ENCODE peak calls at places on chromosomes 16 and 17, in five cellular contexts. Z is fibroblast of lung, Q is H1, U is astrocyte, I is DND-41. E is an unnamed sample.

GRCh38 chr16:1088295-1089170 is 7.5 kb downstream of the C1QTNF8 start:
- DNase-seq in Z (no peak), Q (no peak), U (no peak), I (no peak), E (no peak)

GRCh38 chr17:35089846-35090193 is 26.3 kb upstream of the RFFL start:
- DNase-seq in Z (peak), Q (no peak), U (no peak), I (peak), E (peak)

GRCh38 chr17:8163978-8164814 is 1.4 kb upstream of the VAMP2 start:
- DNase-seq in Z (peak), Q (no peak), U (peak), I (peak), E (peak)

GRCh38 chr17:41919840-41920579 is 1.3 kb upstream of the ACLY start:
- DNase-seq in Z (peak), Q (peak), U (no peak), I (no peak), E (peak)

GRCh38 chr17:3879591-3880417 is 13.0 kb downstream of the CAMKK1 start:
- DNase-seq in Z (no peak), Q (no peak), U (no peak), I (no peak), E (no peak)

GRCh38 chr16:66363196-66363777 is 3.2 kb upstream of the CDH5 start:
- DNase-seq in Z (no peak), Q (no peak), U (no peak), I (no peak), E (no peak)

GRCh38 chr16:73066927-73067670 is 19.2 kb upstream of the ZFHX3 start:
- DNase-seq in Z (peak), Q (peak), U (no peak), I (no peak), E (no peak)

GRCh38 chr16:28166394-28167208 is 45.2 kb downstream of the XPO6 start:
- DNase-seq in Z (peak), Q (no peak), U (peak), I (no peak), E (no peak)

GRCh38 chr16:11400076-11400475 is 54.8 kb downstream of the RMI2 start:
- DNase-seq in Z (no peak), Q (no peak), U (no peak), I (no peak), E (no peak)

GRCh38 chr16:9135797-9136196 is 44.4 kb downstream of the HAPSTR1 start:
- DNase-seq in Z (no peak), Q (no peak), U (no peak), I (no peak), E (no peak)

GRCh38 chr17:538096-538973 is 176.3 kb downstream of the VPS53 start:
- DNase-seq in Z (peak), Q (no peak), U (peak), I (no peak), E (peak)

GRCh38 chr16:83040174-83040573 is 413.4 kb downstream of the CDH13 start:
- DNase-seq in Z (peak), Q (no peak), U (peak), I (no peak), E (no peak)

GRCh38 chr16:77336637-77337036 is 98.2 kb downstream of the ADAMTS18 start:
- DNase-seq in Z (no peak), Q (no peak), U (no peak), I (no peak), E (no peak)

GRCh38 chr17:76659928-76660614 is 16.5 kb upstream of the ST6GALNAC1 start:
- DNase-seq in Z (no peak), Q (no peak), U (no peak), I (no peak), E (peak)

GRCh38 chr17:67818110-67819002 is 6.9 kb upstream of the BPTF start:
- DNase-seq in Z (no peak), Q (no peak), U (no peak), I (no peak), E (no peak)

GRCh38 chr16:13036600-13036999 is 135.2 kb downstream of the SHISA9 start:
- DNase-seq in Z (peak), Q (peak), U (peak), I (peak), E (peak)

GRCh38 chr17:81429353-81429774 is 34.1 kb downstream of the BAHCC1 start:
- DNase-seq in Z (peak), Q (no peak), U (peak), I (peak), E (peak)

GRCh38 chr17:7864995-7865650 is 7.3 kb downstream of the CYB5D1 start:
- DNase-seq in Z (no peak), Q (no peak), U (no peak), I (no peak), E (no peak)

GRCh38 chr17:80036715-80037477 is 454 bp downstream of the CCDC40 start:
- DNase-seq in Z (peak), Q (peak), U (peak), I (peak), E (peak)

GRCh38 chr16:85535352-85536072 is 77.6 kb upstream of the GSE1 start:
- DNase-seq in Z (no peak), Q (no peak), U (no peak), I (no peak), E (no peak)

GRCh38 chr17:28907052-28907438 is 4.2 kb upstream of the DHRS13 start:
- DNase-seq in Z (no peak), Q (no peak), U (no peak), I (no peak), E (no peak)

GRCh38 chr17:64130559-64131001 is 636 bp upstream of the ERN1 start:
- DNase-seq in Z (peak), Q (no peak), U (peak), I (no peak), E (peak)

GRCh38 chr17:37148171-37148570 is 199.4 kb downstream of the AATF start:
- DNase-seq in Z (peak), Q (no peak), U (peak), I (no peak), E (no peak)

GRCh38 chr17:3019761-3020160 is 43.6 kb downstream of the OR1D5 start:
- DNase-seq in Z (no peak), Q (no peak), U (no peak), I (no peak), E (no peak)

GRCh38 chr16:81796035-81796434 is 16.9 kb downstream of the PLCG2 start:
- DNase-seq in Z (no peak), Q (no peak), U (no peak), I (peak), E (no peak)

GRCh38 chr17:47841488-47842308 is 625 bp upstream of the SCRN2 start:
- DNase-seq in Z (no peak), Q (no peak), U (no peak), I (no peak), E (no peak)

GRCh38 chr17:49583226-49583625 is 7.6 kb downstream of the NXPH3 start:
- DNase-seq in Z (no peak), Q (no peak), U (no peak), I (no peak), E (no peak)

GRCh38 chr17:75588546-75589016 is 981 bp downstream of the MYO15B start:
- DNase-seq in Z (no peak), Q (no peak), U (no peak), I (no peak), E (no peak)

GRCh38 chr16:85602831-85603755 is 10.0 kb upstream of the GSE1 start:
- DNase-seq in Z (no peak), Q (no peak), U (no peak), I (no peak), E (no peak)

GRCh38 chr17:17376362-17376761 is 73.2 kb downstream of the NT5M start:
- DNase-seq in Z (no peak), Q (no peak), U (no peak), I (no peak), E (peak)

GRCh38 chr16:55552621-55553020 is 13.9 kb upstream of the CAPNS2 start:
- DNase-seq in Z (peak), Q (no peak), U (peak), I (no peak), E (peak)

GRCh38 chr16:83533193-83533592 is 274.6 kb upstream of the HSBP1 start:
- DNase-seq in Z (peak), Q (no peak), U (peak), I (no peak), E (peak)

GRCh38 chr17:61076649-61077048 is 323.0 kb upstream of the TBX2 start:
- DNase-seq in Z (peak), Q (no peak), U (peak), I (no peak), E (peak)

GRCh38 chr16:54320895-54321294 is 34.3 kb upstream of the IRX3 start:
- DNase-seq in Z (no peak), Q (no peak), U (no peak), I (no peak), E (no peak)

GRCh38 chr17:10761281-10761680 is 31.5 kb upstream of the TMEM220 start:
- DNase-seq in Z (no peak), Q (no peak), U (no peak), I (no peak), E (no peak)

DNA sequence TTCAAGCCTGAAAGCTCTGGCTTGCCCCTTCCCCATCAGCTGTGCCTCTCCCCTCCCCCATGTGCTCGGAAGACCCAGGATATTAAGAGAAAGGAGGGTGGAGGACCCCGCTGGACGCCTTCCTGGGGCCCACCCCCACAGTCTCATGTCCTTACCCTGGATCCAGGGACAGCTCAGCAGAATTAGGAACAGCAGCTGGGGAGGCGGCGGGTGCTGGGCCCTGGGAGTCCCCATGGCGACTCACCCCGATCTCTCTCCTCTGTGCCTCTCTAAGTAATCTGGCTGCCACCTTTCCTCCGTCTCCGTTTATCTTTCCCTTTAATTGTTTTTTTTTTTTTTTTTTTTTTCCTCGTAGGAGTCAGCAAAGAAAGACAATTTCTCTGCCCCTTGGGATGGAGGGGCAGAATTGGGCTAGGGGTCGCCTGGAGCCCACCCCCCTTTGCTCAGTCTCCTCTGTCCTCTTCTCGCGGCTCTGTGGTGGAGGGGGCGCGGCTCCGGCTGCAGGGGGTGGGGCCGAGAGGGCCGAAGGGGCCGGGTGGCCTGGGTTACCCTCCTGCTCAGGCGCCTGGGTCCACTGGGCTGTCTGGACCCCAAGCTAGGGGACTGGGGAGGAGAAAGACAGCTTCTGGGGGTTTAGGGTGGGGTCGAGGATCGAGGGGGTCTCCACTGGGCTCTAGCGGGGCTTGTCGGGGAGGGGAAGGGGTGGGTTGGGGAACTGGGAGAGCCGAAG is 399 bp downstream of the SEZ6L2 start:
- DNase-seq in Z (no peak), Q (peak), U (peak), I (no peak), E (peak)
- H3K9ac ChIP-seq in Z (no peak), Q (peak), U (peak), I (no peak), E (no peak)

GRCh38 chr17:50917418-50917743 is 51.2 kb upstream of the TOB1 start:
- DNase-seq in Z (no peak), Q (no peak), U (no peak), I (no peak), E (no peak)
- H3K9ac ChIP-seq in Z (no peak), Q (no peak), U (no peak), I (no peak), E (no peak)

DNA sequence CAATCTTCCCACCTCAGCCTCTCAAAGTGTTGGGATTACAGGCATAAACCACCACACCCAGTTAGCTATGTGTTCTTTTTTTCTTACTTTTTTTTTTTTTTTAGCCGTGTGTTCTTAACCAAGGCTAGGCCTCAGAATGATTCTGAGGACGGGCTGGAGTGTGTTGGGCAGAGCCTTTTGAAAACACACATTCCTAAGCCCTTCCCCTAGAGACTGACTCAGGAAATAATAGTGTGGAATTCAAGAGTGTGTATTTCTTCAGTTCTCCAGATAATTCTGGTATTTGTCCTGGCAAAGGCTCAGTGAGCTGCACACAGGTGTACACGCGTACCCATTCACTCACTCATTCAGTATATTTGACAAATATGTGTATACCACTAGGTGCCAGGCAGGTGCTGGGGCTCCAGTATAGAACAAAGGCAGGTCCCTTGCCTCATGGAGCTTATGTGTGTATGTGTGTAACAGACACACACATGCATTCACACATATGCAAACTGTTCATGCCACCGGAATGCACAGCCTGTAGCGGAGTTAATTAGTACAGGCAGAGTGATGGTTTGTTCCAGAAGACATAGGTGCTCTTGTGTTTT is 19.4 kb upstream of the NFATC3 start:
- DNase-seq in Z (peak), Q (no peak), U (peak), I (no peak), E (peak)
- H3K9ac ChIP-seq in Z (no peak), Q (no peak), U (peak), I (no peak), E (peak)

DNA sequence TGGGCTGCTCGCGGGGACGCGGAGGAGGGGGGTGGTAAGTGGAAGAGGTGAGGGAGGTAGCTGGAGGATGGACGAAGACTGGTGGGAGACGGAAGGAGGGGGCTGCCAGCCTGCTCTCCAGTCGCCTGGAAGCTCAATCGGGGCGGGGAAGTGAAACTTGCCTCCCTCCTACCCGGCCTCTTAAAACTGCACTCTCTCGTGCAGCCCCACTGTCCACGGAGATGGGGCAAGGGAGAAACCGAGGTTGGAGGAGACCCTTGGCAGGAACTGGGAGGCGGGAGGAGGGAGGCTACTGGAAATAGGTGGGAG is 1.1 kb downstream of the SOX9 start:
- DNase-seq in Z (peak), Q (no peak), U (peak), I (no peak), E (peak)
- H3K9ac ChIP-seq in Z (peak), Q (no peak), U (peak), I (no peak), E (peak)

E was measured in adipocyte.